ENCODE peak calls at places on chromosomes 4 and X, in eight cellular contexts. H is B cell, Y is AG09309, K is coronary artery, M is neural progenitor cell, P is lower leg skin, V is PC-9, G is activated B cell treated with CpG ODN at 0.5 μM for 24 hours. L is an unnamed sample.

GRCh38 chr4:9691221-9692065 is 90.0 kb upstream of the DRD5 start:
- DNase-seq in M (peak), P (peak), H (peak), K (peak), V (peak), Y (no peak), G (peak), L (peak)

GRCh38 chrX:136065044-136065671 is 79.9 kb downstream of the SLC9A6 start:
- DNase-seq in V (peak), K (no peak), P (no peak), Y (no peak), G (no peak), H (no peak), M (no peak), L (no peak)

GRCh38 chrX:38803286-38803608 is 2.0 kb downstream of the MID1IP1 start:
- DNase-seq in K (no peak), H (peak), G (no peak), M (no peak), P (no peak), Y (no peak), V (no peak), L (no peak)

GRCh38 chr4:148441624-148441985 is 609 bp downstream of the NR3C2 start:
- DNase-seq in V (no peak), P (no peak), Y (no peak), G (no peak), H (no peak), K (no peak), M (peak), L (no peak)

GRCh38 chr4:140094701-140095420 is 59.1 kb downstream of the MAML3 start:
- DNase-seq in M (no peak), P (peak), K (no peak), V (peak), Y (no peak), G (peak), H (peak), L (no peak)

GRCh38 chr4:140260227-140260626 is 106.2 kb upstream of the MAML3 start:
- DNase-seq in K (no peak), Y (no peak), P (no peak), H (no peak), V (no peak), G (no peak), M (no peak), L (no peak)

GRCh38 chr4:19195696-19196095 is 1056.0 kb upstream of the SLIT2 start:
- DNase-seq in Y (no peak), P (no peak), G (no peak), V (no peak), M (peak), K (no peak), H (no peak), L (no peak)

GRCh38 chr4:24229976-24230375 is 340.1 kb upstream of the PPARGC1A start:
- DNase-seq in K (no peak), P (no peak), Y (peak), M (no peak), V (no peak), H (no peak), G (no peak), L (no peak)

GRCh38 chrX:77719388-77719787 is 66.6 kb downstream of the ATRX start:
- DNase-seq in M (no peak), P (no peak), G (no peak), Y (no peak), H (no peak), V (no peak), K (no peak), L (no peak)

GRCh38 chr4:81807927-81808672 is 336.4 kb upstream of the RASGEF1B start:
- DNase-seq in Y (no peak), H (no peak), V (no peak), P (no peak), K (no peak), G (no peak), M (no peak), L (no peak)

GRCh38 chrX:12548746-12549145 is 242.5 kb upstream of the PRPS2 start:
- DNase-seq in P (no peak), V (peak), H (peak), K (no peak), Y (no peak), M (peak), G (no peak), L (no peak)

GRCh38 chrX:14267224-14267623 is 237.5 kb upstream of the GEMIN8 start:
- DNase-seq in M (no peak), V (no peak), Y (no peak), H (no peak), G (no peak), P (no peak), K (no peak), L (no peak)

GRCh38 chrX:136598631-136599030 is 49.3 kb upstream of the CD40LG start:
- DNase-seq in G (no peak), V (no peak), M (no peak), Y (no peak), P (no peak), K (no peak), H (no peak), L (no peak)

GRCh38 chr4:172844556-172844955 is 324.1 kb upstream of the GALNT7 start:
- DNase-seq in P (no peak), H (no peak), K (no peak), V (no peak), G (no peak), M (no peak), Y (no peak), L (no peak)

DNA sequence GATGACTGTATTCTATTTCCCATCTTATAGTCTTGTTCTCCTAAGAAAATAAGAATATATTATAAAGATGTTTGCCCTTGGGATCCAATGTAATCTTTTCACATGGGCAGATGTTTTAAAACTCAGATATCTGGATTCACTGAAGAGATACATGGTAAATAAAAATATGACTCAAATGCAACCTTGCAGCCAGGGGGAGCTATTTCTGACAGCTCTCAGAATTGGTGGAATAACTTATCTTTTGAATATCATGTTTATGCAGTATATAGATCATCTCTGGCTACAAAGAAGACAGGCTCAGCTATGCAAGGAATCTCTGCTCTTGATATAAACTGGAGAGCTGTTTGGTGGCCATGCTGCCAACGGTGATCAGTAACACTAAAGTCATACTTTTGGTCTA is 274.7 kb downstream of the GLUD2 start:
- DNase-seq in M (no peak), V (peak), P (no peak), Y (no peak), H (no peak), G (no peak), K (no peak), L (no peak)
- TF ChIP-seq CTCF in M (no peak), V (peak), P (no peak), Y (no peak), H (no peak), G (no peak), K (no peak), L (peak)

DNA sequence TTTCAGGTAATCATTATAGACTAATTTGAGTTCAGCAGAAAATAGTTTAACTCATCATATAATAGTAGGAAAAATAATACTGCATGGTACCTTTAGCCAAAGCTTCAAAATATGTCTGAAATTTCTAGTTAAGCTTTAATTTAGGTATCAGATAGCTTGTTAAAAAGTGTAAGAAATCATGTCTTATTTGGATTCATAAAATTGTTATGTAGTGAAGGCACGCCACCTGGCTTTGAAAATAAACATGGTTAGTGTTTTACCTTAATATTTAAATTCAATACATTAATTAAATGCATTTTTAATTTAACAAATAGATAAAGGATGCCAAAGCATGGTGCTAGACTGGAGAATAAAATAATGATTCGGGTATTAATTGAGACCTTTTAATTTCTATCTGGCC is 211.4 kb downstream of the FSTL5 start:
- DNase-seq in Y (no peak), P (no peak), V (no peak), G (no peak), K (no peak), H (no peak), M (no peak), L (no peak)
- TF ChIP-seq CTCF in Y (no peak), P (no peak), V (peak), G (no peak), K (no peak), H (no peak), M (no peak), L (peak)

DNA sequence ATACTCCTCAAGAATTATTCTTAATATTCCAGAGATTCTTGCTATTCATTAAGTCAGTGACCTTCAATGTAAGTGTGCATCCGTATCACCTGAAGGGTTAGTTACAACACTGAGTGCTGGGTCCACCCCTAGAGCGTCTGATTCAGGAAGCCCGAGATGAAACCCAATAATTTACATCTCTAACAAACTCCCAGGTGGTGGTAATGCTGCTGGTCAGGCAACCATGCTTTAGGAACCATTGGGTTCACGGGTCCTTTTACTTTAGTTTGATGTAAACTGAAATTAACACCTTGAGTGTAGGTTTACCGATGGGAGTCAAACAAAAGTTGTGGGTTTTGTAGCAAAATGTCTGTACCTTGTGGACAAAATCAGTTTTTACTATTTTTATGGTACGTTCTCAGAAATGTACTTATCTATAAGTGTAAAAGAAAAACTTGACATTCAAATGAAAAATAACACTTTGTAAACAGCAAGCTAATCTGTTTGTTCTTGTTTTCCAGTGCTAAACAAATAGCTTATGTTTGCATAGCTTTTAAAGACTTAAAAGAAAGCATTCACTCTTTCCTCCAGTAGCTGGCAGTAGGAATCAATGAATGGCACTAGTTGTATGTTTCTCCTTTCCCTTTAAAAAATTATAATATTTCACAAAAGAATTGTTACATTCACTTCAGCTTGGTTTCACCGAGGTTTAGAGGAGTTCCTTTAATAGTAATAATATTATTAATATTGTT is 32.7 kb downstream of the ACE2 start:
- DNase-seq in M (no peak), V (no peak), Y (no peak), P (no peak), K (no peak), G (no peak), H (no peak), L (no peak)
- TF ChIP-seq CTCF in M (peak), V (peak), Y (peak), P (no peak), K (no peak), G (no peak), H (no peak), L (no peak)

DNA sequence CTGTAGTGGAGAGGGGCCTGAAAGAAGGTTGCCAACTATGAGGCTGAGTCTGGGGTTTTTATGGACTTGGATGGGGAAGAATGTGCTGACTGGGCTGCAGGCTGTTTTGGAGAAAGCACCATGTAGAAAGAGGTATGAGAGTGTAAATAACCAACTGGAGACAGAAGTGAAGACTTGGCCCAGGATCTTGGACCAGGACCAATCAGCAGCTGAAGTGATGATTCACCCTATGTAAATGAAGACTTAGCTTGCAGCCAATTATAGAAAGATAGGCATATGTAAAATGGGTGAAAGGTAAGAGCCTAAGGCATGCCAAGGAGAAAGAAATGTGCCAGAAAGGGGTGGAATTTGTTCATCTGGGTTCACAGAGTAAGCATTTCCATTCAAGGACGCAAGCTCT is 856.7 kb upstream of the PRKX start:
- DNase-seq in H (no peak), Y (no peak), K (no peak), V (no peak), P (no peak), G (no peak), M (no peak), L (no peak)
- TF ChIP-seq CTCF in H (no peak), Y (no peak), K (no peak), V (no peak), P (no peak), G (no peak), M (no peak), L (no peak)

DNA sequence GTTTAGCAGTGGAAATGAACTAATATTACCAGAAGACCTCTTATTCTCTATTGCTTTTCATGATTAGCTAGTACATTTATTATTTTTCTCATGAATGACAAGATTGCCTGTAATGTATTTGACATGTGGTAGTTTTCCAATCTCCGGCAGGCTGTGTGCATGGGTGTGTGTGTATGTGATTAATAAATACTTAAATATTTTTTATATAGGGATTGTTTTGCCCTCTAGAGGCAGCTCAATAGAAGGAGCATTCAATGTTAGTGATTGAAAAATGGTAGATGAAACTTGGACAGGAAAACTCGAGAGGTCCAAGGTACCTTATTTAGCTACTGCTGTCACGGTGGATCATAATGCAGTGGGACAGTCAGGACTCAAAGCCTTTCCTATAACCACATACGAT is 457.6 kb downstream of the IL1RAPL1 start:
- DNase-seq in V (no peak), G (no peak), M (no peak), K (no peak), H (no peak), P (no peak), Y (no peak), L (no peak)
- TF ChIP-seq CTCF in V (no peak), G (no peak), M (no peak), K (no peak), H (no peak), P (no peak), Y (no peak), L (no peak)

GRCh38 chr4:150010525-150011126 is 67.6 kb upstream of the DCLK2 start:
- DNase-seq in K (no peak), H (peak), Y (no peak), G (no peak), P (no peak), M (peak), V (peak), L (no peak)
- TF ChIP-seq CTCF in K (no peak), H (peak), Y (peak), G (no peak), P (no peak), M (peak), V (peak), L (peak)

L was measured in osteocyte.